ENCODE peak calls at places on chromosomes 11 and 22, in four cellular contexts. K, M, H and A are unnamed samples. For H3K4me1, the result is how much of the 10 kb centered on the place peaks cover.

GRCh38 chr11:134347441-134347840 is 15.7 kb downstream of the GLB1L2 start:
- DNase-seq in H (no peak), K (no peak), M (no peak), A (no peak)

GRCh38 chr22:20021196-20022181 is 579 bp downstream of the TANGO2 start:
- DNase-seq in K (peak), H (no peak), M (no peak), A (peak)

GRCh38 chr11:15471028-15471708 is 356.4 kb downstream of the INSC start:
- DNase-seq in M (no peak), H (no peak), K (no peak), A (peak)

GRCh38 chr11:44072757-44073658 is 6.9 kb downstream of the ACCS start:
- DNase-seq in M (no peak), H (no peak), K (no peak), A (no peak)

GRCh38 chr22:24230911-24231656 is 13.8 kb downstream of the GGT5 start:
- DNase-seq in H (no peak), K (peak), M (no peak), A (peak)

GRCh38 chr11:69636512-69636866 is 4.5 kb upstream of the CCND1 start:
- DNase-seq in H (no peak), M (peak), K (peak), A (peak)

GRCh38 chr11:9972917-9973504 is 309.1 kb downstream of the SWAP70 start:
- DNase-seq in H (peak), M (no peak), K (no peak), A (peak)

GRCh38 chr11:44658451-44658850 is 68.3 kb upstream of the TSPAN18 start:
- DNase-seq in H (no peak), K (no peak), M (no peak), A (peak)

GRCh38 chr11:124656759-124657627 is 16.5 kb downstream of the SIAE start:
- DNase-seq in H (no peak), K (no peak), M (no peak), A (no peak)

GRCh38 chr11:16891964-16892363 is 122.2 kb downstream of the PLEKHA7 start:
- DNase-seq in K (no peak), M (no peak), H (no peak), A (peak)

GRCh38 chr11:65417702-65418430 is 4.7 kb upstream of the NEAT1 start:
- DNase-seq in H (peak), K (peak), M (no peak), A (no peak)

GRCh38 chr11:44943118-44943517 is 7.6 kb downstream of the TP53I11 start:
- DNase-seq in M (no peak), K (no peak), H (no peak), A (peak)

GRCh38 chr22:21972293-21972779 is 10.3 kb downstream of the TOP3B start:
- DNase-seq in K (no peak), M (no peak), H (no peak), A (peak)

GRCh38 chr22:25196326-25196725 is 3.3 kb upstream of the CRYBB3 start:
- DNase-seq in M (no peak), K (no peak), H (no peak), A (no peak)

GRCh38 chr11:61294717-61295595 is at the start of gene VWCE:
- DNase-seq in M (peak), K (peak), H (peak), A (peak)

GRCh38 chr22:31790240-31790639 is 36.4 kb downstream of the DEPDC5 start:
- DNase-seq in H (no peak), K (no peak), M (no peak), A (no peak)

GRCh38 chr22:47333625-47334024 is 571.2 kb downstream of the TBC1D22A start:
- DNase-seq in M (no peak), K (no peak), H (no peak), A (no peak)

GRCh38 chr11:125903753-125904659 is at the start of gene DDX25:
- DNase-seq in M (no peak), H (no peak), K (no peak), A (no peak)

GRCh38 chr11:114201219-114201618 is 95.0 kb upstream of the NNMT start:
- DNase-seq in K (no peak), M (no peak), H (no peak), A (no peak)

GRCh38 chr11:68231598-68231997 is 18.5 kb upstream of the KMT5B start:
- DNase-seq in H (no peak), K (no peak), M (no peak), A (no peak)

GRCh38 chr22:27718186-27719032 is 83.1 kb downstream of the MN1 start:
- DNase-seq in M (peak), K (peak), H (peak), A (peak)

GRCh38 chr11:102733232-102733875 is 8.6 kb upstream of the MMP8 start:
- DNase-seq in M (peak), H (no peak), K (no peak), A (peak)

GRCh38 chr11:34798985-34799384 is 117.2 kb downstream of the APIP start:
- DNase-seq in M (no peak), H (no peak), K (no peak), A (no peak)

GRCh38 chr11:534592-535518 is 521 bp downstream of the HRAS start:
- DNase-seq in M (peak), H (no peak), K (peak), A (peak)

GRCh38 chr11:19931768-19932369 is 219.2 kb downstream of the NAV2 start:
- DNase-seq in K (no peak), M (no peak), H (no peak), A (no peak)
- H3K4me3 ChIP-seq in K (no peak), M (peak), H (no peak), A (no peak)

GRCh38 chr11:132895340-132895739 is 637.0 kb downstream of the OPCML start:
- DNase-seq in M (no peak), K (no peak), H (no peak), A (no peak)
- H3K27ac ChIP-seq in M (no peak), K (no peak), H (no peak), A (no peak)

GRCh38 chr11:121450424-121450823 is 1.7 kb upstream of the SORL1 start:
- DNase-seq in H (no peak), K (no peak), M (no peak), A (no peak)
- H3K4me1 ChIP-seq in H (under half), K (under half), M (under half), A (under half)

GRCh38 chr11:8354622-8355417 is 91.1 kb upstream of the LMO1 start:
- DNase-seq in H (no peak), K (no peak), M (no peak), A (peak)
- H3K4me3 ChIP-seq in H (no peak), K (no peak), M (no peak), A (no peak)

GRCh38 chr11:2264366-2265011 is 5.9 kb downstream of the ASCL2 start:
- DNase-seq in M (peak), H (no peak), K (no peak), A (no peak)

GRCh38 chr11:2266586-2267305 is 3.6 kb downstream of the ASCL2 start:
- DNase-seq in K (no peak), H (no peak), M (peak), A (no peak)

GRCh38 chr11:2267306-2267861 is 3.0 kb downstream of the ASCL2 start:
- DNase-seq in H (no peak), K (no peak), M (peak), A (no peak)

GRCh38 chr11:2265396-2265795 is 5.0 kb downstream of the ASCL2 start:
- DNase-seq in K (no peak), M (peak), H (no peak), A (peak)

GRCh38 chr11:2265854-2266585 is 4.4 kb downstream of the ASCL2 start:
- DNase-seq in M (no peak), H (no peak), K (no peak), A (no peak)
- H3K27ac ChIP-seq in M (no peak), H (no peak), K (no peak), A (peak)

GRCh38 chr11:12745787-12746186 is 71.6 kb downstream of the TEAD1 start:
- DNase-seq in K (no peak), H (no peak), M (no peak), A (no peak)
- H3K4me1 ChIP-seq in K (under half), H (under half), M (under half), A (under half)

GRCh38 chr11:6931146-6931713 is 5.0 kb downstream of the ZNF215 start:
- DNase-seq in K (no peak), H (no peak), M (no peak), A (no peak)

GRCh38 chr11:6926208-6927029 is at the start of gene ZNF215:
- DNase-seq in H (peak), K (peak), M (no peak), A (peak)

GRCh38 chr11:6925636-6926207 is 504 bp upstream of the ZNF215 start:
- DNase-seq in H (no peak), K (no peak), M (no peak), A (peak)

GRCh38 chr11:6927030-6927617 is 898 bp downstream of the ZNF215 start:
- DNase-seq in K (no peak), M (no peak), H (no peak), A (peak)

GRCh38 chr11:6928916-6929315 is 2.7 kb downstream of the ZNF215 start:
- DNase-seq in H (no peak), K (no peak), M (no peak), A (no peak)
- H3K4me3 ChIP-seq in H (no peak), K (no peak), M (no peak), A (no peak)

GRCh38 chr11:27455667-27456066 is 16.9 kb downstream of the LGR4 start:
- DNase-seq in H (no peak), K (no peak), M (no peak), A (no peak)
- H3K27ac ChIP-seq in H (no peak), K (no peak), M (peak), A (no peak)

GRCh38 chr11:59773082-59773438 is 17.9 kb downstream of the STX3 start:
- DNase-seq in M (no peak), K (no peak), H (no peak), A (no peak)
- H3K4me1 ChIP-seq in M (under half), K (under half), H (under half), A (under half)

GRCh38 chr11:118241191-118242098 is 10.7 kb downstream of the MPZL3 start:
- DNase-seq in M (no peak), K (no peak), H (peak), A (peak)

GRCh38 chr11:118239509-118239908 is 12.7 kb downstream of the MPZL3 start:
- DNase-seq in K (no peak), H (no peak), M (no peak), A (peak)

GRCh38 chr11:118238947-118239346 is 13.2 kb downstream of the MPZL3 start:
- DNase-seq in M (no peak), H (no peak), K (no peak), A (no peak)

GRCh38 chr11:118236170-118236569 is 11.4 kb upstream of the JAML start:
- DNase-seq in K (no peak), H (no peak), M (no peak), A (no peak)

DNA sequence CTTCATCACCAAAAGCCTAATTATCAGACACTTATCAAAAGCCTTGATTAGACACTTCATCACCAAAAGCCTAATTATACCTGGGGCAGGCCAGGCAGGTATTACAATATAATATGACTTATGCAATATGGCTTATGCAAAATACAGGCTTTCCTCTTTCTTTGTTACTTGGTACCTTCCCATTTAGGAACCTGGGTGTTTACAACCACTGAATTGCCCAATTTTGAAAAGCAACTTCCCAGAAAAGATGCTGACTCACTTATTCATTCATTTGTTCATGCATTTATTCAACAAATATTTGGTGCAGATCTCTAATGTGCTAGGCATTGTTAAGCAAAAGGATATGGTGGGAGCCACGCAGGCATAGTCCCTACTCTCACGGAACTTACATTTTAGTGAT is 13.6 kb upstream of the JAML start:
- DNase-seq in K (no peak), H (no peak), M (no peak), A (no peak)
- H3K4me3 ChIP-seq in K (no peak), H (no peak), M (no peak), A (no peak)